ENCODE peak calls at places on chromosomes 5 and 9, in ten cellular contexts. W is stomach; S is CD4-positive, alpha-beta T cell; Y is Calu3; H is HT1080; G is left ventricle myocardium inferior; Z is AG08395; V is GM12891; T is heart left ventricle; D is hypothalamus. E is an unnamed sample.

GRCh38 chr5:132813599-132814440 is 718 bp downstream of the SOWAHA start:
- DNase-seq in W (peak; percentile 65), S (no peak), Y (peak; percentile 52), H (no peak), G (no peak), Z (no peak), V (no peak), T (peak; percentile 65), D (peak; percentile 60), E (peak; percentile 90)

GRCh38 chr9:124008307-124008854 is 3.2 kb upstream of the LHX2 start:
- DNase-seq in W (no peak), S (no peak), Y (no peak), H (no peak), G (no peak), Z (no peak), V (no peak), T (no peak), D (no peak), E (peak; percentile 62)

GRCh38 chr5:16727937-16728336 is 111.1 kb upstream of the RETREG1 start:
- DNase-seq in W (peak; percentile 79), S (no peak), Y (no peak), H (no peak), G (no peak), Z (no peak), V (no peak), T (no peak), D (peak; percentile 33), E (no peak)

GRCh38 chr5:107668154-107668932 is 2.4 kb downstream of the EFNA5 start:
- DNase-seq in W (no peak), S (no peak), Y (no peak), H (no peak), G (no peak), Z (no peak), V (no peak), T (no peak), D (no peak), E (peak; percentile 80)

GRCh38 chr5:117681855-117682254 is 1107.2 kb upstream of the SEMA6A start:
- DNase-seq in W (no peak), S (no peak), Y (no peak), H (no peak), G (no peak), Z (no peak), V (no peak), T (no peak), D (no peak), E (no peak)

GRCh38 chr5:140342287-140342686 is 4.1 kb downstream of the HBEGF start:
- DNase-seq in W (no peak), S (no peak), Y (no peak), H (no peak), G (no peak), Z (no peak), V (no peak), T (no peak), D (no peak), E (no peak)

GRCh38 chr9:87872079-87872624 is 10.5 kb upstream of the SPATA31E1 start:
- DNase-seq in W (no peak), S (no peak), Y (no peak), H (no peak), G (no peak), Z (peak; percentile 30), V (no peak), T (no peak), D (no peak), E (peak; percentile 97)

GRCh38 chr9:72949918-72950325 is 2.9 kb downstream of the ALDH1A1 start:
- DNase-seq in W (no peak), S (no peak), Y (no peak), H (no peak), G (no peak), Z (no peak), V (no peak), T (no peak), D (no peak), E (no peak)

GRCh38 chr5:171444582-171444981 is 25.1 kb downstream of the FGF18 start:
- DNase-seq in W (no peak), S (no peak), Y (no peak), H (peak; percentile 63), G (no peak), Z (no peak), V (no peak), T (no peak), D (no peak), E (no peak)

GRCh38 chr5:145233461-145233860 is 601.7 kb downstream of the PRELID2 start:
- DNase-seq in W (no peak), S (no peak), Y (no peak), H (no peak), G (no peak), Z (no peak), V (no peak), T (no peak), D (no peak), E (no peak)

GRCh38 chr5:74257645-74258328 is 382.7 kb downstream of the ENC1 start:
- DNase-seq in W (peak; percentile 50), S (no peak), Y (peak; percentile 56), H (no peak), G (peak; percentile 77), Z (peak; percentile 54), V (no peak), T (no peak), D (no peak), E (no peak)

GRCh38 chr9:27003406-27004147 is 1.9 kb downstream of the LRRC19 start:
- DNase-seq in W (no peak), S (no peak), Y (no peak), H (no peak), G (no peak), Z (no peak), V (no peak), T (no peak), D (no peak), E (no peak)

GRCh38 chr9:69582018-69582417 is 90.2 kb downstream of the APBA1 start:
- DNase-seq in W (no peak), S (no peak), Y (no peak), H (no peak), G (no peak), Z (no peak), V (no peak), T (no peak), D (no peak), E (no peak)

E was measured in osteoblast.